ENCODE peak calls at places on chromosomes 13 and 19, in eight cellular contexts. M, F, I, C, V, U, J and H are unnamed samples.

GRCh38 chr19:33699754-33700407 is 78.1 kb downstream of the CHST8 start:
- DNase-seq in V (no peak), C (peak), I (no peak), U (no peak), F (no peak), M (no peak), J (no peak), H (no peak)

GRCh38 chr19:30001794-30002193 is 59.8 kb downstream of the URI1 start:
- DNase-seq in V (no peak), F (no peak), M (no peak), J (no peak), C (no peak), I (no peak), U (no peak), H (no peak)

GRCh38 chr13:18943273-18943672 is 238.4 kb downstream of the TUBA3C start:
- DNase-seq in U (no peak), M (no peak), C (peak), I (no peak), F (no peak), V (no peak), J (no peak), H (no peak)

GRCh38 chr13:57409121-57409520 is 222.4 kb upstream of the PCDH17 start:
- DNase-seq in F (no peak), I (no peak), V (no peak), M (no peak), C (peak), U (no peak), J (no peak), H (no peak)

GRCh38 chr19:39631178-39631577 is 24.5 kb upstream of the LGALS16 start:
- DNase-seq in C (no peak), I (no peak), J (no peak), F (peak), U (no peak), V (no peak), M (no peak), H (no peak)

GRCh38 chr19:5949792-5950305 is 28.1 kb downstream of the RANBP3 start:
- DNase-seq in J (peak), C (peak), M (no peak), F (no peak), V (no peak), I (no peak), U (no peak), H (peak)

GRCh38 chr13:49452725-49453457 is 8.8 kb downstream of the SETDB2 start:
- DNase-seq in F (no peak), V (no peak), J (no peak), M (no peak), C (no peak), I (no peak), U (no peak), H (no peak)

GRCh38 chr13:51921790-51922740 is 60.3 kb downstream of the CCDC70 start:
- DNase-seq in M (no peak), U (no peak), V (no peak), I (no peak), F (no peak), J (no peak), C (peak), H (no peak)

GRCh38 chr13:21526707-21527454 is 67.8 kb upstream of the ZDHHC20 start:
- DNase-seq in I (no peak), U (no peak), V (no peak), M (no peak), F (no peak), J (no peak), C (no peak), H (no peak)

GRCh38 chr19:7857727-7858701 is 16.2 kb downstream of the PRR36 start:
- DNase-seq in M (no peak), I (no peak), U (no peak), C (peak), V (no peak), J (no peak), F (no peak), H (no peak)

GRCh38 chr19:2454962-2455409 is 1.8 kb downstream of the LMNB2 start:
- DNase-seq in F (no peak), I (no peak), U (no peak), V (no peak), J (no peak), C (no peak), M (no peak), H (no peak)

GRCh38 chr13:99033814-99034213 is 56.0 kb upstream of the DOCK9 start:
- DNase-seq in F (no peak), C (no peak), I (no peak), M (no peak), V (peak), U (no peak), J (no peak), H (no peak)

GRCh38 chr13:98937911-98938381 is 39.9 kb downstream of the DOCK9 start:
- DNase-seq in I (no peak), M (no peak), F (no peak), U (no peak), C (no peak), J (no peak), V (peak), H (no peak)

GRCh38 chr19:45484273-45484945 is 12.4 kb downstream of the RTN2 start:
- DNase-seq in V (no peak), U (no peak), F (no peak), J (no peak), I (no peak), C (no peak), M (no peak), H (no peak)

GRCh38 chr19:14006766-14007562 is 844 bp upstream of the RFX1 start:
- DNase-seq in M (no peak), I (no peak), U (no peak), J (peak), V (peak), C (no peak), F (no peak), H (peak)

GRCh38 chr13:36907801-36908200 is 12.2 kb downstream of the SMAD9 start:
- DNase-seq in U (no peak), I (no peak), M (no peak), V (no peak), J (no peak), C (no peak), F (no peak), H (no peak)

GRCh38 chr19:45275370-45275971 is 24.4 kb downstream of the MARK4 start:
- DNase-seq in J (no peak), F (no peak), M (no peak), V (no peak), I (no peak), U (no peak), C (peak), H (no peak)

GRCh38 chr13:34076319-34076718 is 258.4 kb downstream of the RFC3 start:
- DNase-seq in M (no peak), U (no peak), I (no peak), V (no peak), C (no peak), F (no peak), J (no peak), H (no peak)

GRCh38 chr13:21826214-21827015 is 155.5 kb downstream of the FGF9 start:
- DNase-seq in M (no peak), I (no peak), F (no peak), C (no peak), U (no peak), J (no peak), V (no peak), H (no peak)

GRCh38 chr19:6042776-6043726 is 65.1 kb upstream of the RANBP3 start:
- DNase-seq in I (no peak), V (no peak), F (no peak), M (no peak), U (no peak), J (no peak), C (no peak), H (no peak)